ENCODE peak calls at places on chromosomes 1 and 21, in ten cellular contexts. I is GM12865; C is A549; Z is esophagus muscularis mucosa; A is fibroblast of pulmonary artery; U is right atrium auricular region; F is tibial artery; H is CD8-positive, alpha-beta T cell; O is GM12878; B is endodermal cell. V is an unnamed sample.

GRCh38 chr1:6653651-6654290 is 29.1 kb downstream of the THAP3 start:
- DNase-seq in U (no peak), A (no peak), I (no peak), H (no peak), B (no peak), F (no peak), C (no peak), O (no peak), Z (no peak), V (peak; percentile 78)

GRCh38 chr1:115624859-115625258 is 16.9 kb upstream of the VANGL1 start:
- DNase-seq in B (peak; percentile 66), H (no peak), F (no peak), C (no peak), U (no peak), A (no peak), Z (no peak), O (no peak), I (no peak), V (no peak)

GRCh38 chr1:44881011-44881632 is 38.1 kb upstream of the PTCH2 start:
- DNase-seq in I (no peak), O (no peak), H (no peak), B (no peak), U (no peak), C (no peak), F (no peak), Z (no peak), A (peak; percentile 48), V (peak; percentile 6)

GRCh38 chr1:155051777-155052398 is 772 bp downstream of the ADAM15 start:
- DNase-seq in O (no peak), U (peak; percentile 75), I (no peak), Z (no peak), C (no peak), B (peak; percentile 71), A (peak; percentile 29), H (peak; percentile 56), F (peak; percentile 58), V (no peak)

GRCh38 chr1:38137164-38137563 is 90.6 kb upstream of the POU3F1 start:
- DNase-seq in C (no peak), Z (no peak), B (no peak), U (no peak), F (no peak), O (no peak), A (no peak), I (no peak), H (no peak), V (no peak)

GRCh38 chr1:25926731-25927496 is 20.7 kb upstream of the STMN1 start:
- DNase-seq in F (no peak), H (no peak), A (no peak), B (peak; percentile 67), O (no peak), Z (no peak), I (no peak), U (no peak), C (no peak), V (no peak)

GRCh38 chr1:4139646-4140045 is 239.6 kb upstream of the C1orf174 start:
- DNase-seq in F (no peak), O (no peak), B (no peak), I (no peak), Z (no peak), A (no peak), H (no peak), C (no peak), U (no peak), V (no peak)

GRCh38 chr1:216475659-216476276 is 52.5 kb upstream of the USH2A start:
- DNase-seq in F (no peak), Z (no peak), B (no peak), C (no peak), O (no peak), H (no peak), I (no peak), A (no peak), U (no peak), V (no peak)

GRCh38 chr1:145782166-145783099 is 41.5 kb downstream of the RNF115 start:
- DNase-seq in Z (no peak), H (no peak), U (no peak), B (no peak), A (peak; percentile 87), O (no peak), F (no peak), I (no peak), C (peak; percentile 82), V (peak; percentile 98)

GRCh38 chr1:119626841-119627240 is 21.2 kb downstream of the ZNF697 start:
- DNase-seq in U (no peak), O (no peak), H (no peak), A (peak; percentile 84), I (no peak), B (no peak), C (no peak), Z (no peak), F (no peak), V (no peak)

GRCh38 chr1:42504535-42505128 is 41.5 kb downstream of the CCDC30 start:
- DNase-seq in H (no peak), F (no peak), I (no peak), A (no peak), O (no peak), C (no peak), U (no peak), B (no peak), Z (no peak), V (no peak)

GRCh38 chr1:52674497-52675384 is 23.4 kb downstream of the COA7 start:
- DNase-seq in B (peak; percentile 73), I (no peak), C (no peak), H (no peak), A (no peak), U (no peak), F (no peak), O (no peak), Z (no peak), V (no peak)

GRCh38 chr1:227685807-227686206 is 49.3 kb downstream of the JMJD4 start:
- DNase-seq in A (no peak), I (no peak), H (no peak), F (no peak), B (no peak), C (no peak), Z (no peak), O (no peak), U (no peak), V (no peak)

GRCh38 chr1:210222288-210223006 is 10.1 kb upstream of the SERTAD4 start:
- DNase-seq in B (peak; percentile 78), U (no peak), I (no peak), O (no peak), C (peak; percentile 19), Z (peak; percentile 75), F (no peak), H (no peak), A (peak; percentile 30), V (peak; percentile 33)

DNA sequence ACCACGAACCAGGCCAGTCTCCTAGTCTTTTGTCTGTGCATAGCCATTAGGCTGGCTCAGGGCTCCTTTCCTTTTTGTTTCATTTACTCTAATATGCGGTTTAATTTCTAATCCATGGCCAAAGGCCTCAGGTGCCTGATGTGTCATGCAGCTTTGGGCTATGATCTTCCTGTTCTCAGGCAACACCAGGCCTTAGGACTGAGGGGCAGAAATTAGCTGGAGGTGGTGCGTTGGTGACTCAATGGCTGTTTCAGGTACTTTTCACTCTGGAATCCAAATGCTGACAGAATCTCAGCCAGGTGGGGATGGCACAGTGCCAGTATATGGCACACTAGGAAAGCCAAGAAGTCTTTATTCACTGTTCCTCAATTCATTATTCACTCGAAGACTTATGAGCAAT is 105.3 kb downstream of the CACNA1E start:
- DNase-seq in B (no peak), C (no peak), H (no peak), I (no peak), F (no peak), A (no peak), Z (no peak), O (no peak), U (no peak), V (no peak)
- H3K4me3 ChIP-seq in B (no peak overlapping the region), C (no peak overlapping the region), H (no peak overlapping the region), I (no peak overlapping the region), F (no peak overlapping the region), A (no peak overlapping the region), Z (no peak overlapping the region), O (no peak overlapping the region), U (no peak overlapping the region), V (no peak overlapping the region)

GRCh38 chr1:160413716-160414115 is 13.4 kb downstream of the VANGL2 start:
- DNase-seq in O (no peak), U (no peak), C (no peak), I (no peak), Z (no peak), H (no peak), F (no peak), B (no peak), A (no peak), V (no peak)

GRCh38 chr1:160411963-160412362 is 11.6 kb downstream of the VANGL2 start:
- DNase-seq in B (no peak), A (no peak), F (no peak), C (no peak), U (no peak), O (no peak), Z (no peak), H (no peak), I (no peak), V (no peak)

GRCh38 chr1:160408864-160409263 is 8.5 kb downstream of the VANGL2 start:
- DNase-seq in U (no peak), C (no peak), F (no peak), H (no peak), I (no peak), A (no peak), B (no peak), Z (no peak), O (no peak), V (no peak)

GRCh38 chr1:160410412-160411005 is 10.1 kb downstream of the VANGL2 start:
- DNase-seq in U (no peak), Z (no peak), B (no peak), H (no peak), A (peak; percentile 48), O (no peak), I (no peak), C (no peak), F (no peak), V (no peak)

DNA sequence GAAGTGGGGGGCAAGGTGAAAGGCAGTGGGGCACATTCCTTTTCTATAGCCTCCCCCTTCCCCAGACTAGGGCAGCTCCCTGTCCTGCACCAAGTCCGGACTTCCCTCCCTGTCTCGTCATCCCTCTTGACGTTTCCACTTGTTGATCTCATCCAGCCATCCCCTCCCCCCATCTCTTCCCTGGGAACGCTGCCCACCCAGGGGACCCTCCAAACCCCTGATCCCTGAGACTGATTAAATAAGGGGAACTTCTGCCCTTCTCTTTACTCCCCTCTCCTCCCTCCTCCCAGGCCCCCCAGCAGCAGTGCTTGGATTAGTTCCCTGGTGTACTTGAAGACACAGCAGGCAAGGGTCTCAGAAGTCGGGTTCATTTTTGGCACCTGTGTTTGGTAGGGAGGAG is 10.9 kb downstream of the VANGL2 start:
- DNase-seq in U (no peak), A (no peak), O (no peak), B (no peak), I (no peak), F (no peak), C (no peak), H (no peak), Z (no peak), V (no peak)
- TF ChIP-seq CTCF in U (no peak), A (no peak), O (no peak), B (no peak), I (no peak), F (no peak), C (no peak), H (no peak), Z (no peak), V (no peak)

GRCh38 chr1:58786184-58786926 is 2.5 kb upstream of the JUN start:
- DNase-seq in H (no peak), U (no peak), I (no peak), Z (no peak), B (no peak), O (no peak), A (peak; percentile 73), C (no peak), F (no peak), V (no peak)
- H3K4me3 ChIP-seq in H (no peak overlapping the region), U (no peak overlapping the region), I (no peak overlapping the region), Z (no peak overlapping the region), B (no peak overlapping the region), O (no peak overlapping the region), A (no peak overlapping the region), C (no peak overlapping the region), F (no peak overlapping the region), V (no peak overlapping the region)

GRCh38 chr21:45152265-45152746 is 77.9 kb downstream of the ADARB1 start:
- DNase-seq in U (peak; percentile 58), B (peak; percentile 84), Z (no peak), A (no peak), I (peak; percentile 62), O (no peak), F (no peak), C (no peak), H (peak; percentile 78), V (no peak)
- TF ChIP-seq CTCF in U (peak; percentile 32), B (peak; percentile 70), Z (peak; percentile 24), A (peak; percentile 17), I (peak; percentile 69), O (peak; percentile 88), F (no peak), C (no peak), H (peak; percentile 54), V (peak; percentile 8)

V was measured in epithelial cell of proximal tubule.